ENCODE peak calls at places on chromosomes 6 and 20, in ten cellular contexts. C is right lobe of liver; V is BE2C; U is endothelial cell of umbilical vein; X is CD8-positive, alpha-beta T cell; H is H1; E is esophagus squamous epithelium; O is Peyer's patch; W is thoracic aorta; D is Caco-2. R is an unnamed sample. For H3K36me3, the result is how much of the 10 kb centered on the place peaks cover.

GRCh38 chr6:3117912-3118352 is 579 bp upstream of the BPHL start:
- DNase-seq in V (no peak), O (no peak), X (no peak), E (no peak), U (no peak), D (no peak), H (no peak), C (no peak), W (no peak), R (peak)

GRCh38 chr20:40442181-40442963 is 246.7 kb downstream of the MAFB start:
- DNase-seq in E (no peak), O (no peak), X (no peak), D (peak), W (no peak), V (no peak), C (no peak), H (no peak), U (no peak), R (peak)

GRCh38 chr6:43878823-43879495 is 108.9 kb downstream of the VEGFA start:
- DNase-seq in V (peak), D (no peak), E (no peak), W (no peak), H (no peak), C (peak), U (no peak), O (no peak), X (no peak), R (no peak)

GRCh38 chr6:143471822-143472221 is 21.2 kb downstream of the PEX3 start:
- DNase-seq in U (no peak), X (no peak), V (no peak), E (no peak), D (no peak), O (no peak), H (no peak), C (no peak), W (no peak), R (no peak)

GRCh38 chr6:110878751-110879539 is 4.4 kb downstream of the AMD1 start:
- DNase-seq in W (no peak), U (peak), H (no peak), E (no peak), C (peak), O (peak), V (peak), X (peak), D (no peak), R (peak)

GRCh38 chr20:43736588-43737091 is 9.8 kb upstream of the GTSF1L start:
- DNase-seq in E (no peak), O (no peak), H (no peak), D (no peak), V (no peak), U (no peak), W (no peak), C (no peak), X (no peak), R (no peak)

GRCh38 chr6:161654209-161654608 is 380.3 kb upstream of the AGPAT4 start:
- DNase-seq in H (no peak), E (no peak), O (no peak), C (no peak), V (no peak), U (no peak), D (no peak), W (no peak), X (no peak), R (no peak)

GRCh38 chr6:20366082-20366834 is 35.4 kb upstream of the E2F3 start:
- DNase-seq in W (no peak), X (peak), V (no peak), D (no peak), H (no peak), E (no peak), U (no peak), C (no peak), O (peak), R (peak)

GRCh38 chr6:66751630-66752029 is 1044.6 kb upstream of the EYS start:
- DNase-seq in D (no peak), U (no peak), O (no peak), X (no peak), V (no peak), W (no peak), E (no peak), H (no peak), C (no peak), R (no peak)

GRCh38 chr20:4817230-4817671 is 95.5 kb downstream of the PRND start:
- DNase-seq in W (no peak), U (no peak), X (no peak), V (no peak), H (no peak), D (peak), E (no peak), C (no peak), O (no peak), R (peak)

GRCh38 chr6:170028629-170029345 is 262.1 kb downstream of the DLL1 start:
- DNase-seq in O (peak), X (no peak), E (no peak), D (no peak), C (no peak), U (no peak), W (no peak), V (peak), H (no peak), R (no peak)

GRCh38 chr6:6332873-6333272 is 12.4 kb upstream of the F13A1 start:
- DNase-seq in O (no peak), D (no peak), X (no peak), C (no peak), W (no peak), V (no peak), U (no peak), E (no peak), H (no peak), R (no peak)

GRCh38 chr6:143397229-143398222 is 53.0 kb downstream of the ADAT2 start:
- DNase-seq in C (peak), H (peak), W (peak), V (no peak), E (no peak), X (peak), D (peak), O (peak), U (peak), R (peak)

GRCh38 chr20:62318411-62319345 is 15.9 kb downstream of the ADRM1 start:
- DNase-seq in U (no peak), X (peak), W (no peak), O (no peak), H (no peak), V (no peak), E (no peak), D (no peak), C (no peak), R (no peak)

GRCh38 chr6:150254671-150255228 is 111.9 kb downstream of the PPP1R14C start:
- DNase-seq in E (no peak), H (no peak), D (no peak), W (no peak), X (no peak), O (no peak), V (no peak), U (no peak), C (no peak), R (peak)

GRCh38 chr6:107679457-107679856 is 144.7 kb downstream of the SCML4 start:
- DNase-seq in V (peak), C (no peak), U (no peak), H (no peak), W (no peak), O (no peak), D (peak), E (no peak), X (no peak), R (no peak)

GRCh38 chr6:154187203-154187602 is 148.2 kb downstream of the OPRM1 start:
- DNase-seq in U (no peak), O (no peak), X (no peak), W (no peak), H (no peak), D (no peak), E (no peak), C (no peak), V (no peak), R (no peak)

GRCh38 chr6:33781105-33781975 is 7.6 kb downstream of the LEMD2 start:
- DNase-seq in X (no peak), V (no peak), C (no peak), W (no peak), H (peak), D (peak), E (no peak), O (no peak), U (peak), R (peak)

GRCh38 chr6:157898169-157898568 is 75.1 kb downstream of the SNX9 start:
- DNase-seq in H (no peak), V (no peak), O (no peak), E (no peak), X (peak), U (peak), D (no peak), C (no peak), W (no peak), R (no peak)
- TF ChIP-seq CTCF in H (peak), V (no peak), O (no peak), E (no peak), X (peak), U (peak), D (no peak), C (no peak), W (no peak), R (peak)

GRCh38 chr6:83185096-83185495 is 8.0 kb downstream of the PGM3 start:
- DNase-seq in D (no peak), W (no peak), E (no peak), O (no peak), X (no peak), V (no peak), U (no peak), C (no peak), H (no peak), R (peak)

GRCh38 chr6:83180396-83180950 is 12.6 kb downstream of the PGM3 start:
- DNase-seq in W (no peak), V (no peak), E (no peak), H (no peak), X (no peak), U (no peak), C (no peak), O (no peak), D (no peak), R (no peak)

GRCh38 chr6:83182114-83182513 is 11.0 kb downstream of the PGM3 start:
- DNase-seq in X (no peak), E (no peak), W (no peak), O (no peak), U (no peak), D (no peak), C (no peak), V (no peak), H (no peak), R (no peak)

GRCh38 chr6:83188501-83188900 is 4.6 kb downstream of the PGM3 start:
- DNase-seq in C (no peak), X (no peak), E (no peak), W (no peak), O (no peak), U (no peak), V (no peak), H (no peak), D (no peak), R (no peak)

GRCh38 chr6:83183082-83183828 is 9.8 kb downstream of the PGM3 start:
- DNase-seq in O (no peak), W (no peak), C (peak), V (no peak), D (no peak), U (no peak), E (no peak), X (no peak), H (no peak), R (peak)
- H3K36me3 ChIP-seq in O (half or more), W (under half), C (under half), V (half or more), D (under half), U (under half), E (under half), X (under half), H (half or more), R (under half)

GRCh38 chr6:98841114-98841513 is 6.7 kb downstream of the POU3F2 start:
- DNase-seq in X (no peak), U (no peak), W (no peak), V (no peak), D (no peak), O (no peak), E (no peak), C (no peak), H (no peak), R (no peak)
- H3K4me3 ChIP-seq in X (no peak), U (no peak), W (no peak), V (no peak), D (no peak), O (no peak), E (no peak), C (no peak), H (no peak), R (no peak)

DNA sequence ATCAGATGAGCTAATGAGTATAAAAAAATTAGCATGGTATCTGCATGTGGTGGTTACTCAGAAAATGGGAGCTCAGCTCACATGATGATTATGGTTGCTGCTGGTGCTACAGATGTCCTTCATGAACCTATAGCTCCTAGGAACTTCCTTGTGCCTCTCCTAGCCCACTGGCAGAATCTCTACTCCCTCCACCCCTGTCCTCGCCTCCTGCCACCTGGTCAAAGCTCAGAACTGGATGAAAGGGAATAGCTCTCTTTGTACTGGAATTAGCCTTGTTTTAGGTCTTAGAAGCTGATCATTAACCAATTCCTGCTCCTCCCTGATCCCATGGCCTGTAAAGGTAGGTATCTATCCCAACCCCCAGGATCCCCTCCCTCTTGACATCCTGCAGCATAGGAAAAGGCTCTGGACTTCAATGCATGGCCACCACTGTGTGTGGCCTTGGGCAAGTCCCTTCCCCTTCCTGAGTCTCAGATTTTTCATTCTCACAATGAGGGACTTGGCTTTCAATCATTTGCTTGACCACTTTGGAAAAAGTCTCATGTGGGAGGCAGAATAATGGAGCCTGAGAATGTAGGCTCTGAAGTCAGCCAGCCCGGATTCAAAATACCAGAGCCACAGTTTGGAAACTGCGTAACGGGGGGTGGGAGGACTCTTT is 43.9 kb downstream of the SLC13A3 start:
- DNase-seq in V (no peak), H (no peak), U (no peak), O (no peak), D (peak), X (no peak), W (no peak), C (no peak), E (no peak), R (no peak)
- TF ChIP-seq CTCF in V (no peak), H (no peak), U (no peak), O (no peak), D (no peak), X (no peak), W (no peak), C (no peak), E (no peak), R (no peak)

GRCh38 chr20:63592661-63593060 is 18.6 kb upstream of the HELZ2 start:
- DNase-seq in E (no peak), W (no peak), X (no peak), C (peak), U (no peak), H (no peak), V (no peak), D (no peak), O (no peak), R (no peak)
- H3K36me3 ChIP-seq in E (under half), W (under half), X (under half), C (under half), U (under half), H (under half), V (under half), D (under half), O (half or more), R (under half)

DNA sequence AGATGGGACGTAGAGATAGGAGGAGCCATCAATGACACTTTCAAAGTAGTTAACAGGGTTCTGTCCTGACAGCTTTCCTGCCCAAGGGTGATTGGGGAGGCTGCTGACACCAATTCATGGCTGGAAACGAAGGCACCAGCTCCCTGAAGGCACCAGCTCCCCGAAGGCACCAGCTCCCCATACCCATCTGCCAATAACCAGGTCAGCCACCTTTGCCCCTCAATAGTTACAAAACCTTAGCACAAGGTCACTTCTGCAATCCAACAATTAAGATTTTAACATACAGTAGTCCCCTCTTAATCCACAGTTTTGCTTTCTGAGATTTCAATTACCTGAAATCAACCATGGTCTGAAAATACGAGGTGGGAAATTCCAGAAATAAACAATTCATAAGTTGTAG is 51.7 kb downstream of the ELOVL5 start:
- DNase-seq in X (no peak), V (no peak), W (no peak), U (no peak), C (no peak), D (no peak), H (no peak), E (no peak), O (no peak), R (no peak)
- H3K4me3 ChIP-seq in X (no peak), V (no peak), W (no peak), U (no peak), C (no peak), D (no peak), H (no peak), E (no peak), O (no peak), R (no peak)

GRCh38 chr6:131923356-131923755 is 27.8 kb downstream of the CCN2 start:
- DNase-seq in V (peak), D (peak), E (no peak), X (no peak), H (no peak), C (peak), W (no peak), O (peak), U (peak), R (peak)

GRCh38 chr6:131929227-131929626 is 21.9 kb downstream of the CCN2 start:
- DNase-seq in D (no peak), H (no peak), O (no peak), C (no peak), E (no peak), W (no peak), X (no peak), U (no peak), V (no peak), R (no peak)

GRCh38 chr6:131920656-131921055 is 30.5 kb downstream of the CCN2 start:
- DNase-seq in O (no peak), D (no peak), C (no peak), E (no peak), V (no peak), X (no peak), U (no peak), H (no peak), W (no peak), R (no peak)

GRCh38 chr6:131924881-131925474 is 26.2 kb downstream of the CCN2 start:
- DNase-seq in E (no peak), D (peak), X (no peak), H (no peak), V (no peak), U (peak), W (no peak), O (no peak), C (no peak), R (peak)
- TF ChIP-seq CTCF in E (peak), D (peak), X (no peak), H (peak), V (peak), U (peak), W (peak), O (peak), C (peak), R (peak)

R was measured in bronchial epithelial cell.